ENCODE peak calls at places on chromosomes 3 and 15, in four cellular contexts. X is globus pallidus, R is heart left ventricle, Q is choroid plexus epithelial cell. N is an unnamed sample.

GRCh38 chr3:144431134-144431533 is 459.5 kb downstream of the DIPK2A start:
- DNase-seq in X (no peak), Q (no peak), R (no peak), N (no peak)

GRCh38 chr3:32616267-32616962 is 45.8 kb upstream of the DYNC1LI1 start:
- DNase-seq in R (no peak), Q (no peak), X (no peak), N (no peak)

GRCh38 chr3:115627180-115628074 is 4.1 kb downstream of the GAP43 start:
- DNase-seq in R (no peak), Q (no peak), X (no peak), N (no peak)

GRCh38 chr3:188827078-188827477 is 344.7 kb upstream of the TPRG1 start:
- DNase-seq in R (no peak), Q (peak), X (no peak), N (no peak)

GRCh38 chr15:28094732-28095521 is 4.2 kb downstream of the OCA2 start:
- DNase-seq in Q (no peak), X (no peak), R (no peak), N (peak)

GRCh38 chr15:40358492-40359353 is 704 bp downstream of the DISP2 start:
- DNase-seq in Q (no peak), R (no peak), X (no peak), N (peak)

GRCh38 chr3:87503901-87504498 is 227.6 kb upstream of the POU1F1 start:
- DNase-seq in R (no peak), Q (peak), X (peak), N (no peak)

GRCh38 chr15:67125589-67126502 is 60.4 kb downstream of the SMAD3 start:
- DNase-seq in Q (peak), X (no peak), R (peak), N (peak)

GRCh38 chr3:50164056-50164455 is 8.9 kb downstream of the SEMA3F start:
- DNase-seq in R (peak), Q (peak), X (no peak), N (peak)

GRCh38 chr3:43786102-43786952 is 95.6 kb downstream of the ABHD5 start:
- DNase-seq in R (no peak), X (no peak), Q (no peak), N (no peak)

GRCh38 chr3:52649461-52650210 is 36.1 kb downstream of the PBRM1 start:
- DNase-seq in R (no peak), Q (peak), X (no peak), N (no peak)

GRCh38 chr3:102089904-102090492 is 240.7 kb downstream of the NFKBIZ start:
- DNase-seq in Q (peak), R (no peak), X (no peak), N (no peak)

GRCh38 chr3:101151286-101151901 is 158.2 kb upstream of the ABI3BP start:
- DNase-seq in Q (peak), X (no peak), R (no peak), N (no peak)

GRCh38 chr3:149736180-149737100 is 15.8 kb downstream of the COMMD2 start:
- DNase-seq in R (no peak), X (no peak), Q (peak), N (no peak)